ENCODE peak calls at places on chromosomes 13 and 19, in four cellular contexts. R, K, T and U are unnamed samples. For H3K27me3, the result is how much of the 10 kb centered on the place peaks cover.

GRCh38 chr13:34654203-34654602 is 287.9 kb upstream of the NBEA start:
- DNase-seq in R (no peak), K (no peak), T (no peak), U (no peak)

GRCh38 chr19:30792561-30793505 is 420.6 kb downstream of the ZNF536 start:
- DNase-seq in R (no peak), K (no peak), T (no peak), U (no peak)

GRCh38 chr19:36030264-36031148 is 2.2 kb downstream of the CLIP3 start:
- DNase-seq in R (no peak), K (no peak), T (no peak), U (no peak)

GRCh38 chr13:94825507-94825906 is 113.2 kb upstream of the SOX21 start:
- DNase-seq in R (no peak), K (peak), T (no peak), U (no peak)

GRCh38 chr13:108728370-108728769 is 99.0 kb downstream of the MYO16 start:
- DNase-seq in R (no peak), K (no peak), T (no peak), U (no peak)

GRCh38 chr19:6126335-6126974 is 9.0 kb upstream of the ACSBG2 start:
- DNase-seq in R (no peak), K (no peak), T (no peak), U (peak)

GRCh38 chr13:38421590-38422560 is 72.2 kb downstream of the UFM1 start:
- DNase-seq in R (no peak), K (no peak), T (no peak), U (no peak)

GRCh38 chr19:33208904-33209843 is 15.0 kb downstream of the LRP3 start:
- DNase-seq in R (no peak), K (no peak), T (no peak), U (no peak)

GRCh38 chr13:70668293-70668692 is 560.0 kb upstream of the KLHL1 start:
- DNase-seq in R (peak), K (no peak), T (no peak), U (no peak)

GRCh38 chr13:77779461-77780272 is 82.2 kb downstream of the SLAIN1 start:
- DNase-seq in R (peak), K (peak), T (no peak), U (peak)

DNA sequence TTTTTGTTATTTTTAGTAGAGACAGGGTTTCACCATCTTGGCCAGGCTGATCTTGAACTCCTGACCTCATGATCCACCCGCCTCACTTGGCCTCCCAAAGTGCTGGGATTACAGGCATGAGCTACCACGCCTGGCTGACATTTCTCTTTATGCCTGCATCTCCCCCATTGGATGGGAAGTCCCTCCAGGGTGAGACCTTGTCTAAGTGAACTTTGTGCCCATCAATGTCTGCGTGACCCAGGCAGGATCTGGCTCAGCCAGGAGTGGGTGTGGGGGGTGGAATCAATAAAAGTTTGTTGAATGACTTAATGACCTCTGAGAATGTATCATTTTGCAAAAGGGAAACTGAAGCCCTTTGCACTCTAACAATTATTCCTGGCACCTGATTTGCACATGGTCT is 1.8 kb upstream of the ARRDC5 start:
- DNase-seq in R (no peak), K (no peak), T (no peak), U (no peak)
- H3K27me3 ChIP-seq in R (under half), K (under half), T (under half), U (under half)

GRCh38 chr19:18433735-18434398 is 4.1 kb downstream of the ISYNA1 start:
- DNase-seq in R (no peak), K (peak), T (no peak), U (no peak)

GRCh38 chr19:18430417-18431144 is 7.4 kb downstream of the ISYNA1 start:
- DNase-seq in R (no peak), K (peak), T (no peak), U (no peak)

GRCh38 chr19:18431351-18432197 is 6.4 kb downstream of the ISYNA1 start:
- DNase-seq in R (no peak), K (no peak), T (no peak), U (no peak)

GRCh38 chr19:18433039-18433691 is 4.8 kb downstream of the ISYNA1 start:
- DNase-seq in R (no peak), K (peak), T (no peak), U (peak)

GRCh38 chr19:18432275-18433038 is 5.5 kb downstream of the ISYNA1 start:
- DNase-seq in R (no peak), K (peak), T (no peak), U (no peak)
- H3K27me3 ChIP-seq in R (under half), K (under half), T (under half), U (under half)

GRCh38 chr19:16702123-16702522 is 17.5 kb upstream of the NWD1 start:
- DNase-seq in R (peak), K (no peak), T (no peak), U (no peak)
- H3K27me3 ChIP-seq in R (under half), K (under half), T (under half), U (under half)

DNA sequence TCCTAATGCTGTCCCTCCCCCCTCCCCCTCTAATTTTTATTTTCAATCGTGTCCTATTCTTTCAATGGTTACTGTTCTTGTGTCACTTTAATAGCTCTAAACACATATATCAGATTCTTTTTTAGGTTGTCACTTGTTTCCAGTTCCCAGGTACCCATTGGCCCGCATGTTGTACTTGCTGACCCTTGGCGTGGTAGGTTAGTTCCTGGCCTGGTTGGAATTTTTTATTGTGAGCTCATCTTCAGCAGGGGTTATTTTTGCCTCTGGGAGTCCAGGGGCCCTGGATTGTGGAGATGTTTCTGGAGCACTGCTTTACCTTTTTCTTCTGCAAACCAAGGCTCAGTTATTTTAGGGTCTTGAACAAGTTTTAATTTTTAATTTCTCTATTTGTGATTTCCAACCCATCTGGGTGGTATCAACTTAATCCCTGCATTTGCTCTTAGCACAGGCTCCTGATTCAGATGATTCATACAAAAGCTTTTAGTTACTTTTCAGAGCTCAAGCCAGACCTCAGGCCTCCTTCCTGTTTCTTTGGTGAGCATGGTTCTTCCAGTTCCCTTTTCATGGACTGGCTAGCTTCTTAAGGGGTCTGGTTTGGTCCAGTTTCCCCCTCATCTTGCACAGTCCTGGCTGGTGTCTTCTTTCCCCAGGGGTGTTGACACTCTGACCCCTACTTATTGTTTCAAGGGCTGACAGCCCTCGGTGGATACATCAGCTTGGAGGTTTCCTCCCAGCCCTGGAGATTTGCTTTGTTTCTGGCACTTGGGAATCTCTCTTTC is 220.5 kb downstream of the TM9SF2 start:
- DNase-seq in R (no peak), K (no peak), T (no peak), U (no peak)
- H3K27me3 ChIP-seq in R (under half), K (under half), T (under half), U (under half)